ENCODE peak calls at places on chromosomes 4 and X, in five cellular contexts. One of them, this sample, is unnamed.
A peak's percentile ranks its signal among the peaks of the same experiment; 100 is the strongest.

GRCh38 chr4:22678851-22679517 is 13.8 kb upstream of the GBA3 start:
- DNase-seq in choroid plexus epithelial cell: no peak
- DNase-seq in cardiac muscle cell: no peak
- DNase-seq in fibroblast of lung: peak; percentile 31
- DNase-seq in fibroblast of pulmonary artery: no peak
- DNase-seq in this sample: no peak

GRCh38 chr4:140621161-140621560 is 52.4 kb upstream of the UCP1 start:
- DNase-seq in choroid plexus epithelial cell: no peak
- DNase-seq in cardiac muscle cell: no peak
- DNase-seq in fibroblast of lung: no peak
- DNase-seq in fibroblast of pulmonary artery: no peak
- DNase-seq in this sample: no peak

GRCh38 chrX:153623310-153624029 is 23.5 kb upstream of the DUSP9 start:
- DNase-seq in choroid plexus epithelial cell: no peak
- DNase-seq in cardiac muscle cell: no peak
- DNase-seq in fibroblast of lung: no peak
- DNase-seq in fibroblast of pulmonary artery: no peak
- DNase-seq in this sample: no peak

GRCh38 chr4:151566053-151566452 is 157.1 kb downstream of the FHIP1A start:
- DNase-seq in choroid plexus epithelial cell: no peak
- DNase-seq in cardiac muscle cell: no peak
- DNase-seq in fibroblast of lung: no peak
- DNase-seq in fibroblast of pulmonary artery: no peak
- DNase-seq in this sample: no peak

GRCh38 chr4:32161382-32161781 is 1441.2 kb downstream of the PCDH7 start:
- DNase-seq in choroid plexus epithelial cell: peak; percentile 77
- DNase-seq in cardiac muscle cell: no peak
- DNase-seq in fibroblast of lung: peak; percentile 69
- DNase-seq in fibroblast of pulmonary artery: peak; percentile 77
- DNase-seq in this sample: no peak

GRCh38 chr4:80112236-80112635 is 39.2 kb upstream of the ANTXR2 start:
- DNase-seq in choroid plexus epithelial cell: peak; percentile 22
- DNase-seq in cardiac muscle cell: no peak
- DNase-seq in fibroblast of lung: peak; percentile 37
- DNase-seq in fibroblast of pulmonary artery: peak; percentile 50
- DNase-seq in this sample: no peak

GRCh38 chr4:173185832-173186545 is 17.4 kb downstream of the GALNT7 start:
- DNase-seq in choroid plexus epithelial cell: no peak
- DNase-seq in cardiac muscle cell: no peak
- DNase-seq in fibroblast of lung: no peak
- DNase-seq in fibroblast of pulmonary artery: peak; percentile 14
- DNase-seq in this sample: no peak

GRCh38 chr4:163492951-163493504 is 1.5 kb upstream of the TMA16 start:
- DNase-seq in choroid plexus epithelial cell: peak; percentile 24
- DNase-seq in cardiac muscle cell: no peak
- DNase-seq in fibroblast of lung: peak; percentile 9
- DNase-seq in fibroblast of pulmonary artery: no peak
- DNase-seq in this sample: no peak

GRCh38 chr4:154073107-154073817 is 284.4 kb upstream of the SFRP2 start:
- DNase-seq in choroid plexus epithelial cell: peak; percentile 80
- DNase-seq in cardiac muscle cell: no peak
- DNase-seq in fibroblast of lung: peak; percentile 69
- DNase-seq in fibroblast of pulmonary artery: peak; percentile 39
- DNase-seq in this sample: no peak

GRCh38 chr4:52299120-52299519 is 248.0 kb downstream of the SPATA18 start:
- DNase-seq in choroid plexus epithelial cell: no peak
- DNase-seq in cardiac muscle cell: no peak
- DNase-seq in fibroblast of lung: no peak
- DNase-seq in fibroblast of pulmonary artery: no peak
- DNase-seq in this sample: no peak

GRCh38 chr4:16761031-16761430 is 137.4 kb downstream of the LDB2 start:
- DNase-seq in choroid plexus epithelial cell: no peak
- DNase-seq in cardiac muscle cell: no peak
- DNase-seq in fibroblast of lung: peak; percentile 46
- DNase-seq in fibroblast of pulmonary artery: peak; percentile 16
- DNase-seq in this sample: no peak

GRCh38 chr4:153233761-153234371 is 29.6 kb downstream of the TRIM2 start:
- DNase-seq in choroid plexus epithelial cell: peak; percentile 85
- DNase-seq in cardiac muscle cell: no peak
- DNase-seq in fibroblast of lung: peak; percentile 97
- DNase-seq in fibroblast of pulmonary artery: peak; percentile 88
- DNase-seq in this sample: no peak

GRCh38 chr4:12036450-12036849 is 607.8 kb upstream of the HS3ST1 start:
- DNase-seq in choroid plexus epithelial cell: no peak
- DNase-seq in cardiac muscle cell: no peak
- DNase-seq in fibroblast of lung: no peak
- DNase-seq in fibroblast of pulmonary artery: peak; percentile 64
- DNase-seq in this sample: no peak

GRCh38 chrX:40154853-40155616 is 57.3 kb upstream of the BCOR start:
- DNase-seq in choroid plexus epithelial cell: peak; percentile 53
- DNase-seq in cardiac muscle cell: peak; percentile 95
- DNase-seq in fibroblast of lung: no peak
- DNase-seq in fibroblast of pulmonary artery: peak; percentile 61
- DNase-seq in this sample: peak; percentile 46

GRCh38 chr4:168551945-168552695 is 55.3 kb downstream of the PALLD start:
- DNase-seq in choroid plexus epithelial cell: peak; percentile 31
- DNase-seq in cardiac muscle cell: no peak
- DNase-seq in fibroblast of lung: no peak
- DNase-seq in fibroblast of pulmonary artery: no peak
- DNase-seq in this sample: no peak

GRCh38 chrX:30821116-30821515 is 67.9 kb downstream of the TAB3 start:
- DNase-seq in choroid plexus epithelial cell: peak; percentile 8
- DNase-seq in cardiac muscle cell: no peak
- DNase-seq in fibroblast of lung: no peak
- DNase-seq in fibroblast of pulmonary artery: no peak
- DNase-seq in this sample: no peak

GRCh38 chr4:73998040-73999011 is at the start of gene CXCL5:
- DNase-seq in choroid plexus epithelial cell: peak; percentile 75
- DNase-seq in cardiac muscle cell: peak; percentile 28
- DNase-seq in fibroblast of lung: peak; percentile 53
- DNase-seq in fibroblast of pulmonary artery: peak; percentile 81
- DNase-seq in this sample: no peak

DNA sequence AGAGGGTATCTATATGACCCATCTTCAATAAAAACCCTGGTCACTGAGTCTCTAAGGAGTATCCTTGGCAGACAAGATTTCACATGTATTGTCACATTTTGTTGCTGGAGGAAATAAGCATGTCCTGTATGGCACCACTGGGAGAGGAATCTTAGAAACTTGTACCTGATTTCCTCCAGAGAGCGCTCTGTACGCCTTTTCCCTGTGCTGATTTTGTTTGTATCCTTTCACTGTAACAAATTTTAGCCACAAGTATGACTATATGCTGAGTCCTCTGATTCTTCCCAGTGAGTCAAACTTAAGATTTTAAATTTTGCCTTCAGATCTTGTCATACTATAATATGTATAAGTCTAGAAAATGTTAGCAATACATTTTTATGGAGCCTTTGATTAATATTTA is 102.8 kb downstream of the ITIH6 start:
- DNase-seq in choroid plexus epithelial cell: peak; percentile 35
- DNase-seq in cardiac muscle cell: peak; percentile 8
- DNase-seq in fibroblast of lung: no peak
- DNase-seq in fibroblast of pulmonary artery: peak; percentile 17
- DNase-seq in this sample: no peak
- TF ChIP-seq CTCF in choroid plexus epithelial cell: peak; percentile 21
- TF ChIP-seq CTCF in cardiac muscle cell: no peak
- TF ChIP-seq CTCF in fibroblast of lung: no peak
- TF ChIP-seq CTCF in fibroblast of pulmonary artery: peak; percentile 3
- TF ChIP-seq CTCF in this sample: no peak

DNA sequence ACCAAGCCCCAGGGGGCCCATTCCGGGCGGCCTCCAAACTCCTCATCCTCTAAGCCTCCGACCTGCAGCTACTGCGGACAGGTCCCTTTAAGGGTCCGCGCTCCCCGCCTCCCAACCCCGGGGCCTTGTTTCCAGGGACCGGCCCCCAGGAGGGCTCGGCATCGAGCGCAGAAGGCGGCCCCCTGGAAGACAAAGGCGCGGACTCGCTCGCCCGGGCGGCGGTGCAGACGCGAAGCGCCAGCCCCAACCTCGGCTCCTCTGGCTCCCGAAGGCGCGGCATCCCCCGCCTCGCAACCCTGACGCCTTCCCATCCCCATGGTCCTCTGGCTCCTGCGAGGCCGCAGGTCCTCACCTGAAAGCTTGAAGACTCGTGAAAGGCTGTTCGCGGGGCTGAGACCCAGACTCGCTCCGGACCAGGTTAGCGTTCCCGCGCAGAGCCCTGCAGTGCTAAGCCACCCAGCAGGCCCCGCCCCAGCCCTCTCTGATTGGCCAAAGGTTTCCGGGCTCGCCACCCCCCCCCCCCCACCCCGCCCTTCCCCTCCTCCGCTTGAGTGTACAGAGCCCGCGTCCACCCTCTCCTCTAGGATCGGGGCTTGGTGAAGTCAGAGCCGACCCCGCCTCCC is at the start of gene TMSB15A:
- DNase-seq in choroid plexus epithelial cell: peak; percentile 40
- DNase-seq in cardiac muscle cell: peak; percentile 75
- DNase-seq in fibroblast of lung: peak; percentile 47
- DNase-seq in fibroblast of pulmonary artery: peak; percentile 36
- DNase-seq in this sample: no peak
- H3K4me3 ChIP-seq in choroid plexus epithelial cell: peak within 1 kb of the TSS; percentile 55
- H3K4me3 ChIP-seq in cardiac muscle cell: peak within 1 kb of the TSS; percentile 17
- H3K4me3 ChIP-seq in fibroblast of lung: peak within 1 kb of the TSS; percentile 45
- H3K4me3 ChIP-seq in fibroblast of pulmonary artery: peak within 1 kb of the TSS; percentile 47
- H3K4me3 ChIP-seq in this sample: peak within 1 kb of the TSS; percentile 50

GRCh38 chr4:176964116-176964691 is 171.5 kb upstream of the VEGFC start:
- DNase-seq in choroid plexus epithelial cell: no peak
- DNase-seq in cardiac muscle cell: no peak
- DNase-seq in fibroblast of lung: no peak
- DNase-seq in fibroblast of pulmonary artery: no peak
- DNase-seq in this sample: no peak
- TF ChIP-seq CTCF in choroid plexus epithelial cell: peak; percentile 42
- TF ChIP-seq CTCF in cardiac muscle cell: no peak
- TF ChIP-seq CTCF in fibroblast of lung: peak; percentile 23
- TF ChIP-seq CTCF in fibroblast of pulmonary artery: peak; percentile 26
- TF ChIP-seq CTCF in this sample: peak; percentile 26

DNA sequence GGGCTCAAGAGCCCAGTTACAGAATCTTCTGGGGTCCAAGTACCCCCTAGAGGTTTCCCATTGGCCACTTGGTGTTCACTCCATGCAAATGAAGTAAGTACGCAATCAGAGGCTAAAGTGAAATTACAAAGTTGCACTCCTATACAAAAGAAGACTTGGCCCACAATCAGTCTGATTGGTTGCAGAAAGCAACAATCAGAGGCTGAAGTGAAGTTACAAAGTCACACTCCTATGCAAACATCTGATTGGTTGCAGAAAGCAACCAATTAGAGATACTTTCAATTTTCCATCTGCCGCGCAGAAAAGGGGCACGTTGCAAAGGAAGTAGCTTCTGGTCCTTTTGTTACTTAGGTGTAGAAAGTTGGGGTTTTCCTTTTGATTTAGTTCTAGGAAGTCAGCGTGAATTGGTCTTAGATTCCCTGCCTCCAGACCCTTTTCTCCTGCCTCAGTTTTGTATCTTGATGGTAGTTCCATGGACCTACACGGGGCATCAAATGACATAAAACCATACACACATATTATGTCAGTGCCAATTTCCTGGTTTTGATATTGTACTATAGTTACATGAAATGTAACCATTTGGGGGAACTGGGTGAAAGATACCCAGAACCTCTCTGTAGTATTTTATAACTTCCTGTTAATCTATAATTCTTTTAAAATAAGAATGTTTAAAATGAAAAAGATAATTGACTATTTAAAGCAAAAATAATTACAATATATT is 12.4 kb upstream of the PIN4 start:
- DNase-seq in choroid plexus epithelial cell: peak; percentile 22
- DNase-seq in cardiac muscle cell: no peak
- DNase-seq in fibroblast of lung: peak; percentile 11
- DNase-seq in fibroblast of pulmonary artery: no peak
- DNase-seq in this sample: no peak
- H3K4me3 ChIP-seq in choroid plexus epithelial cell: no peak overlapping the region
- H3K4me3 ChIP-seq in cardiac muscle cell: no peak overlapping the region
- H3K4me3 ChIP-seq in fibroblast of lung: no peak overlapping the region
- H3K4me3 ChIP-seq in fibroblast of pulmonary artery: no peak overlapping the region
- H3K4me3 ChIP-seq in this sample: no peak overlapping the region

GRCh38 chr4:181671672-181672071 is 571.5 kb upstream of the TENM3 start:
- DNase-seq in choroid plexus epithelial cell: no peak
- DNase-seq in cardiac muscle cell: no peak
- DNase-seq in fibroblast of lung: no peak
- DNase-seq in fibroblast of pulmonary artery: no peak
- DNase-seq in this sample: no peak
- TF ChIP-seq CTCF in choroid plexus epithelial cell: no peak
- TF ChIP-seq CTCF in cardiac muscle cell: no peak
- TF ChIP-seq CTCF in fibroblast of lung: no peak
- TF ChIP-seq CTCF in fibroblast of pulmonary artery: no peak
- TF ChIP-seq CTCF in this sample: no peak

GRCh38 chr4:55080174-55080865 is 45.1 kb downstream of the KDR start:
- DNase-seq in choroid plexus epithelial cell: peak; percentile 57
- DNase-seq in cardiac muscle cell: peak; percentile 22
- DNase-seq in fibroblast of lung: peak; percentile 47
- DNase-seq in fibroblast of pulmonary artery: no peak
- DNase-seq in this sample: no peak
- H3K4me3 ChIP-seq in choroid plexus epithelial cell: no peak overlapping the region
- H3K4me3 ChIP-seq in cardiac muscle cell: no peak overlapping the region
- H3K4me3 ChIP-seq in fibroblast of lung: no peak overlapping the region
- H3K4me3 ChIP-seq in fibroblast of pulmonary artery: no peak overlapping the region
- H3K4me3 ChIP-seq in this sample: no peak overlapping the region

DNA sequence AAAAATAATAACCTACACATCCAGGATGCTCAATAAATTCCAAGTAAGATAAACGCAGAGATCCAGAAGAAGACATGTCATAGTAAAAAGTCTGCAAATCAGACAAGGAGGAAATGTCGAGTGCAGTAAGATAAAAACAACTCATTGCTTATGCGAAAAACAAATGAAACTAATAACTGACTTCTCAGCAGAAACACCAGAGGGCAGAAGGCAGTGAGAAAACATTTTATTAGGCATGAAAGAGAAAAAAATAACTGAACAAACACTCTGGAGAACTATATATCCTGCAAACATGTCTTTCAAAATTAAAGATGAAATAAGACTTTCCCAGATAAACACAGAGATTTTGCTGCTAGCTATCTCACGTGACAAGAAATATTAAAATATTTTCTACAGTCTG is 201.3 kb upstream of the CTSO start:
- DNase-seq in choroid plexus epithelial cell: peak; percentile 38
- DNase-seq in cardiac muscle cell: no peak
- DNase-seq in fibroblast of lung: no peak
- DNase-seq in fibroblast of pulmonary artery: peak; percentile 7
- DNase-seq in this sample: no peak
- TF ChIP-seq CTCF in choroid plexus epithelial cell: peak; percentile 49
- TF ChIP-seq CTCF in cardiac muscle cell: peak; percentile 19
- TF ChIP-seq CTCF in fibroblast of lung: peak; percentile 45
- TF ChIP-seq CTCF in fibroblast of pulmonary artery: peak; percentile 29
- TF ChIP-seq CTCF in this sample: peak; percentile 33

GRCh38 chrX:49842603-49843002 is 13.5 kb downstream of the PAGE4 start:
- DNase-seq in choroid plexus epithelial cell: no peak
- DNase-seq in cardiac muscle cell: no peak
- DNase-seq in fibroblast of lung: no peak
- DNase-seq in fibroblast of pulmonary artery: no peak
- DNase-seq in this sample: no peak
- H3K4me3 ChIP-seq in choroid plexus epithelial cell: no peak overlapping the region
- H3K4me3 ChIP-seq in cardiac muscle cell: no peak overlapping the region
- H3K4me3 ChIP-seq in fibroblast of lung: no peak overlapping the region
- H3K4me3 ChIP-seq in fibroblast of pulmonary artery: no peak overlapping the region
- H3K4me3 ChIP-seq in this sample: no peak overlapping the region